ENCODE peak calls at places on chromosomes 5 and 9, in ten cellular contexts. One of them, this sample, is unnamed.

GRCh38 chr5:88690619-88691560 is 192.1 kb downstream of the MEF2C start:
- DNase-seq in GM06990: peak; percentile 66
- DNase-seq in colonic mucosa: peak; percentile 70
- DNase-seq in dorsolateral prefrontal cortex: peak; percentile 85
- DNase-seq in fibroblast of mammary gland: peak; percentile 56
- DNase-seq in astrocyte of the spinal cord: peak; percentile 79
- DNase-seq in psoas muscle: peak; percentile 75
- DNase-seq in fibroblast of lung: peak; percentile 66
- DNase-seq in CD4-positive, alpha-beta memory T cell: peak; percentile 54
- DNase-seq in breast epithelium: peak; percentile 35
- DNase-seq in this sample: peak; percentile 50

GRCh38 chr5:13987843-13988464 is 43.5 kb upstream of the DNAH5 start:
- DNase-seq in astrocyte of the spinal cord: peak; percentile 68
- DNase-seq in breast epithelium: peak; percentile 42
- DNase-seq in CD4-positive, alpha-beta memory T cell: no peak
- DNase-seq in fibroblast of lung: peak; percentile 75
- DNase-seq in psoas muscle: no peak
- DNase-seq in dorsolateral prefrontal cortex: peak; percentile 49
- DNase-seq in GM06990: peak; percentile 11
- DNase-seq in colonic mucosa: peak; percentile 42
- DNase-seq in fibroblast of mammary gland: peak; percentile 74
- DNase-seq in this sample: peak; percentile 69

GRCh38 chr5:132830436-132831094 is at the start of gene SHROOM1:
- DNase-seq in astrocyte of the spinal cord: no peak
- DNase-seq in fibroblast of mammary gland: peak; percentile 53
- DNase-seq in dorsolateral prefrontal cortex: no peak
- DNase-seq in breast epithelium: no peak
- DNase-seq in colonic mucosa: peak; percentile 78
- DNase-seq in GM06990: peak; percentile 80
- DNase-seq in CD4-positive, alpha-beta memory T cell: no peak
- DNase-seq in psoas muscle: peak; percentile 77
- DNase-seq in fibroblast of lung: peak; percentile 31
- DNase-seq in this sample: peak; percentile 49

GRCh38 chr9:91045036-91045435 is 243.4 kb downstream of the SYK start:
- DNase-seq in dorsolateral prefrontal cortex: no peak
- DNase-seq in breast epithelium: no peak
- DNase-seq in fibroblast of mammary gland: no peak
- DNase-seq in CD4-positive, alpha-beta memory T cell: no peak
- DNase-seq in psoas muscle: no peak
- DNase-seq in fibroblast of lung: no peak
- DNase-seq in astrocyte of the spinal cord: no peak
- DNase-seq in GM06990: no peak
- DNase-seq in colonic mucosa: no peak
- DNase-seq in this sample: no peak

GRCh38 chr5:112878760-112879159 is 17.7 kb downstream of the SRP19 start:
- DNase-seq in colonic mucosa: no peak
- DNase-seq in breast epithelium: no peak
- DNase-seq in fibroblast of lung: no peak
- DNase-seq in dorsolateral prefrontal cortex: no peak
- DNase-seq in astrocyte of the spinal cord: peak; percentile 22
- DNase-seq in fibroblast of mammary gland: no peak
- DNase-seq in psoas muscle: no peak
- DNase-seq in CD4-positive, alpha-beta memory T cell: peak; percentile 87
- DNase-seq in GM06990: no peak
- DNase-seq in this sample: peak; percentile 57

GRCh38 chr5:139446956-139447779 is 7.8 kb upstream of the DNAJC18 start:
- DNase-seq in astrocyte of the spinal cord: peak; percentile 17
- DNase-seq in fibroblast of mammary gland: peak; percentile 81
- DNase-seq in GM06990: peak; percentile 81
- DNase-seq in CD4-positive, alpha-beta memory T cell: no peak
- DNase-seq in breast epithelium: no peak
- DNase-seq in dorsolateral prefrontal cortex: no peak
- DNase-seq in colonic mucosa: no peak
- DNase-seq in fibroblast of lung: no peak
- DNase-seq in psoas muscle: no peak
- DNase-seq in this sample: no peak

GRCh38 chr9:1535599-1535998 is 479.5 kb upstream of the SMARCA2 start:
- DNase-seq in breast epithelium: no peak
- DNase-seq in dorsolateral prefrontal cortex: no peak
- DNase-seq in colonic mucosa: no peak
- DNase-seq in GM06990: no peak
- DNase-seq in CD4-positive, alpha-beta memory T cell: no peak
- DNase-seq in fibroblast of mammary gland: no peak
- DNase-seq in astrocyte of the spinal cord: no peak
- DNase-seq in fibroblast of lung: no peak
- DNase-seq in psoas muscle: no peak
- DNase-seq in this sample: no peak

GRCh38 chr5:137478043-137478442 is 21.1 kb downstream of the SPOCK1 start:
- DNase-seq in breast epithelium: no peak
- DNase-seq in fibroblast of lung: no peak
- DNase-seq in CD4-positive, alpha-beta memory T cell: no peak
- DNase-seq in psoas muscle: no peak
- DNase-seq in fibroblast of mammary gland: no peak
- DNase-seq in GM06990: no peak
- DNase-seq in colonic mucosa: no peak
- DNase-seq in astrocyte of the spinal cord: no peak
- DNase-seq in dorsolateral prefrontal cortex: no peak
- DNase-seq in this sample: no peak

GRCh38 chr9:28688172-28688571 is 1114.9 kb upstream of the C9orf72 start:
- DNase-seq in psoas muscle: no peak
- DNase-seq in fibroblast of lung: no peak
- DNase-seq in astrocyte of the spinal cord: no peak
- DNase-seq in GM06990: no peak
- DNase-seq in breast epithelium: no peak
- DNase-seq in fibroblast of mammary gland: no peak
- DNase-seq in colonic mucosa: no peak
- DNase-seq in CD4-positive, alpha-beta memory T cell: no peak
- DNase-seq in dorsolateral prefrontal cortex: no peak
- DNase-seq in this sample: peak; percentile 3

GRCh38 chr9:15221746-15222145 is 85.3 kb downstream of the TTC39B start:
- DNase-seq in astrocyte of the spinal cord: no peak
- DNase-seq in fibroblast of lung: peak; percentile 52
- DNase-seq in CD4-positive, alpha-beta memory T cell: no peak
- DNase-seq in fibroblast of mammary gland: peak; percentile 79
- DNase-seq in GM06990: no peak
- DNase-seq in colonic mucosa: no peak
- DNase-seq in dorsolateral prefrontal cortex: no peak
- DNase-seq in breast epithelium: no peak
- DNase-seq in psoas muscle: no peak
- DNase-seq in this sample: peak; percentile 23

GRCh38 chr9:83688921-83689320 is 18.8 kb downstream of the UBQLN1 start:
- DNase-seq in dorsolateral prefrontal cortex: no peak
- DNase-seq in GM06990: no peak
- DNase-seq in psoas muscle: no peak
- DNase-seq in colonic mucosa: no peak
- DNase-seq in astrocyte of the spinal cord: no peak
- DNase-seq in fibroblast of mammary gland: no peak
- DNase-seq in breast epithelium: no peak
- DNase-seq in CD4-positive, alpha-beta memory T cell: no peak
- DNase-seq in fibroblast of lung: no peak
- DNase-seq in this sample: no peak

GRCh38 chr9:88880194-88880593 is 111.1 kb upstream of the S1PR3 start:
- DNase-seq in breast epithelium: no peak
- DNase-seq in fibroblast of lung: no peak
- DNase-seq in GM06990: no peak
- DNase-seq in fibroblast of mammary gland: no peak
- DNase-seq in CD4-positive, alpha-beta memory T cell: no peak
- DNase-seq in dorsolateral prefrontal cortex: no peak
- DNase-seq in astrocyte of the spinal cord: no peak
- DNase-seq in psoas muscle: no peak
- DNase-seq in colonic mucosa: no peak
- DNase-seq in this sample: no peak

GRCh38 chr9:127835930-127836586 is 18.4 kb downstream of the ENG start:
- DNase-seq in astrocyte of the spinal cord: peak; percentile 65
- DNase-seq in colonic mucosa: no peak
- DNase-seq in GM06990: no peak
- DNase-seq in fibroblast of lung: peak; percentile 62
- DNase-seq in fibroblast of mammary gland: peak; percentile 53
- DNase-seq in dorsolateral prefrontal cortex: no peak
- DNase-seq in psoas muscle: peak; percentile 74
- DNase-seq in CD4-positive, alpha-beta memory T cell: no peak
- DNase-seq in breast epithelium: no peak
- DNase-seq in this sample: peak; percentile 85

GRCh38 chr9:114097613-114098020 is 1.5 kb downstream of the KIF12 start:
- DNase-seq in astrocyte of the spinal cord: no peak
- DNase-seq in CD4-positive, alpha-beta memory T cell: no peak
- DNase-seq in GM06990: no peak
- DNase-seq in colonic mucosa: peak; percentile 79
- DNase-seq in fibroblast of lung: no peak
- DNase-seq in breast epithelium: no peak
- DNase-seq in psoas muscle: no peak
- DNase-seq in fibroblast of mammary gland: no peak
- DNase-seq in dorsolateral prefrontal cortex: no peak
- DNase-seq in this sample: no peak

GRCh38 chr9:137374131-137374845 is 48.7 kb downstream of the EXD3 start:
- DNase-seq in dorsolateral prefrontal cortex: no peak
- DNase-seq in breast epithelium: no peak
- DNase-seq in CD4-positive, alpha-beta memory T cell: no peak
- DNase-seq in GM06990: peak; percentile 11
- DNase-seq in psoas muscle: peak; percentile 42
- DNase-seq in fibroblast of lung: no peak
- DNase-seq in fibroblast of mammary gland: no peak
- DNase-seq in astrocyte of the spinal cord: no peak
- DNase-seq in colonic mucosa: no peak
- DNase-seq in this sample: no peak

GRCh38 chr5:101783241-101784095 is 512.6 kb downstream of the SLCO4C1 start:
- DNase-seq in breast epithelium: no peak
- DNase-seq in GM06990: no peak
- DNase-seq in CD4-positive, alpha-beta memory T cell: no peak
- DNase-seq in fibroblast of lung: peak; percentile 0
- DNase-seq in dorsolateral prefrontal cortex: no peak
- DNase-seq in colonic mucosa: no peak
- DNase-seq in astrocyte of the spinal cord: no peak
- DNase-seq in psoas muscle: no peak
- DNase-seq in fibroblast of mammary gland: no peak
- DNase-seq in this sample: no peak
- H3K4me3 ChIP-seq in breast epithelium: peak overlapping the region; percentile 31
- H3K4me3 ChIP-seq in GM06990: no peak overlapping the region
- H3K4me3 ChIP-seq in CD4-positive, alpha-beta memory T cell: no peak overlapping the region
- H3K4me3 ChIP-seq in fibroblast of lung: no peak overlapping the region
- H3K4me3 ChIP-seq in dorsolateral prefrontal cortex: peak overlapping the region; percentile 41
- H3K4me3 ChIP-seq in colonic mucosa: peak overlapping the region; percentile 23
- H3K4me3 ChIP-seq in astrocyte of the spinal cord: peak overlapping the region; percentile 42
- H3K4me3 ChIP-seq in psoas muscle: peak overlapping the region; percentile 18
- H3K4me3 ChIP-seq in fibroblast of mammary gland: no peak overlapping the region
- H3K4me3 ChIP-seq in this sample: no peak overlapping the region

DNA sequence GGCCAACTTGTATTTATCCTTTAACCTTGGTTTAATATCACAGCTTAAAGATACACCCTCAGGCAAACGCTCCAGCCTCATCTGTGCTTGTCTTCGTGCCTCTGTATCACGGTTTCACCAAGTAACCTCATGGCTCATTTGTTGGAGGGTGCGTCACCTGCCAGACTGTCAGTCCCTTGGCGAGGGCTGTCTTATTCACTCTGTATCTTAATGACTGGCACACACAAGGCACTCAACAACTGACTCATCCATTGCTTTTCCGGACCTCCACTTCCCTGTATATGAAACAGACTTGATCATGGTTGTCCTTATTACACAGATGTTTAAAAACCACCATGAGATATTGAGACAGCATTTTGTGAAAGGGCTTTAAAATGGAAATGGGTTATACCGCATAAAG is 28.0 kb downstream of the LCP2 start:
- DNase-seq in GM06990: no peak
- DNase-seq in colonic mucosa: no peak
- DNase-seq in dorsolateral prefrontal cortex: no peak
- DNase-seq in fibroblast of lung: no peak
- DNase-seq in psoas muscle: no peak
- DNase-seq in breast epithelium: no peak
- DNase-seq in CD4-positive, alpha-beta memory T cell: peak; percentile 84
- DNase-seq in fibroblast of mammary gland: no peak
- DNase-seq in astrocyte of the spinal cord: no peak
- DNase-seq in this sample: no peak
- H3K4me3 ChIP-seq in GM06990: no peak overlapping the region
- H3K4me3 ChIP-seq in colonic mucosa: no peak overlapping the region
- H3K4me3 ChIP-seq in dorsolateral prefrontal cortex: no peak overlapping the region
- H3K4me3 ChIP-seq in fibroblast of lung: no peak overlapping the region
- H3K4me3 ChIP-seq in psoas muscle: no peak overlapping the region
- H3K4me3 ChIP-seq in breast epithelium: no peak overlapping the region
- H3K4me3 ChIP-seq in CD4-positive, alpha-beta memory T cell: no peak overlapping the region
- H3K4me3 ChIP-seq in fibroblast of mammary gland: no peak overlapping the region
- H3K4me3 ChIP-seq in astrocyte of the spinal cord: no peak overlapping the region
- H3K4me3 ChIP-seq in this sample: no peak overlapping the region

GRCh38 chr9:76887003-76887821 is 18.7 kb downstream of the PRUNE2 start:
- DNase-seq in psoas muscle: no peak
- DNase-seq in GM06990: peak; percentile 23
- DNase-seq in dorsolateral prefrontal cortex: no peak
- DNase-seq in colonic mucosa: no peak
- DNase-seq in fibroblast of lung: no peak
- DNase-seq in fibroblast of mammary gland: no peak
- DNase-seq in breast epithelium: no peak
- DNase-seq in astrocyte of the spinal cord: peak; percentile 45
- DNase-seq in CD4-positive, alpha-beta memory T cell: no peak
- DNase-seq in this sample: no peak
- H3K4me3 ChIP-seq in psoas muscle: no peak overlapping the region
- H3K4me3 ChIP-seq in GM06990: peak overlapping the region; percentile 20
- H3K4me3 ChIP-seq in dorsolateral prefrontal cortex: peak overlapping the region; percentile 7
- H3K4me3 ChIP-seq in colonic mucosa: no peak overlapping the region
- H3K4me3 ChIP-seq in fibroblast of lung: no peak overlapping the region
- H3K4me3 ChIP-seq in fibroblast of mammary gland: no peak overlapping the region
- H3K4me3 ChIP-seq in breast epithelium: no peak overlapping the region
- H3K4me3 ChIP-seq in astrocyte of the spinal cord: no peak overlapping the region
- H3K4me3 ChIP-seq in CD4-positive, alpha-beta memory T cell: no peak overlapping the region
- H3K4me3 ChIP-seq in this sample: no peak overlapping the region

GRCh38 chr5:128965011-128965637 is at the start of gene SLC27A6:
- DNase-seq in fibroblast of mammary gland: peak; percentile 10
- DNase-seq in GM06990: peak; percentile 3
- DNase-seq in CD4-positive, alpha-beta memory T cell: no peak
- DNase-seq in colonic mucosa: peak; percentile 17
- DNase-seq in dorsolateral prefrontal cortex: no peak
- DNase-seq in psoas muscle: no peak
- DNase-seq in astrocyte of the spinal cord: no peak
- DNase-seq in fibroblast of lung: peak; percentile 13
- DNase-seq in breast epithelium: peak; percentile 35
- DNase-seq in this sample: no peak

GRCh38 chr5:128962211-128962610 is 3.1 kb upstream of the SLC27A6 start:
- DNase-seq in breast epithelium: no peak
- DNase-seq in fibroblast of lung: no peak
- DNase-seq in CD4-positive, alpha-beta memory T cell: no peak
- DNase-seq in astrocyte of the spinal cord: no peak
- DNase-seq in GM06990: no peak
- DNase-seq in fibroblast of mammary gland: no peak
- DNase-seq in psoas muscle: no peak
- DNase-seq in dorsolateral prefrontal cortex: no peak
- DNase-seq in colonic mucosa: no peak
- DNase-seq in this sample: no peak

GRCh38 chr5:128965638-128966302 is 482 bp downstream of the SLC27A6 start:
- DNase-seq in colonic mucosa: no peak
- DNase-seq in breast epithelium: no peak
- DNase-seq in fibroblast of mammary gland: no peak
- DNase-seq in dorsolateral prefrontal cortex: no peak
- DNase-seq in psoas muscle: no peak
- DNase-seq in GM06990: no peak
- DNase-seq in fibroblast of lung: no peak
- DNase-seq in astrocyte of the spinal cord: no peak
- DNase-seq in CD4-positive, alpha-beta memory T cell: no peak
- DNase-seq in this sample: no peak

GRCh38 chr5:128966375-128966774 is 1.1 kb downstream of the SLC27A6 start:
- DNase-seq in fibroblast of lung: no peak
- DNase-seq in breast epithelium: no peak
- DNase-seq in colonic mucosa: no peak
- DNase-seq in psoas muscle: no peak
- DNase-seq in dorsolateral prefrontal cortex: no peak
- DNase-seq in fibroblast of mammary gland: no peak
- DNase-seq in GM06990: no peak
- DNase-seq in CD4-positive, alpha-beta memory T cell: no peak
- DNase-seq in astrocyte of the spinal cord: no peak
- DNase-seq in this sample: no peak

GRCh38 chr5:128966846-128967245 is 1.6 kb downstream of the SLC27A6 start:
- DNase-seq in fibroblast of mammary gland: no peak
- DNase-seq in CD4-positive, alpha-beta memory T cell: no peak
- DNase-seq in astrocyte of the spinal cord: no peak
- DNase-seq in GM06990: no peak
- DNase-seq in colonic mucosa: no peak
- DNase-seq in breast epithelium: no peak
- DNase-seq in psoas muscle: no peak
- DNase-seq in dorsolateral prefrontal cortex: no peak
- DNase-seq in fibroblast of lung: no peak
- DNase-seq in this sample: no peak
- H3K4me3 ChIP-seq in fibroblast of mammary gland: no peak overlapping the region
- H3K4me3 ChIP-seq in CD4-positive, alpha-beta memory T cell: no peak overlapping the region
- H3K4me3 ChIP-seq in astrocyte of the spinal cord: no peak overlapping the region
- H3K4me3 ChIP-seq in GM06990: no peak overlapping the region
- H3K4me3 ChIP-seq in colonic mucosa: no peak overlapping the region
- H3K4me3 ChIP-seq in breast epithelium: no peak overlapping the region
- H3K4me3 ChIP-seq in psoas muscle: no peak overlapping the region
- H3K4me3 ChIP-seq in dorsolateral prefrontal cortex: no peak overlapping the region
- H3K4me3 ChIP-seq in fibroblast of lung: no peak overlapping the region
- H3K4me3 ChIP-seq in this sample: no peak overlapping the region

This sample was measured in fibroblast of villous mesenchyme.